ENCODE peak calls at places on chromosomes 4 and X, in seven cellular contexts. D, C, S, X, I, P and E are unnamed samples.

GRCh38 chr4:91064157-91064853 is 937.1 kb downstream of the CCSER1 start:
- DNase-seq in I (peak; percentile 77), P (peak; percentile 90), S (no peak), D (peak; percentile 33), C (no peak), X (no peak), E (no peak)

GRCh38 chrX:39456894-39457600 is 640.7 kb downstream of the BCOR start:
- DNase-seq in S (no peak), X (no peak), C (no peak), D (no peak), P (no peak), I (no peak), E (no peak)

GRCh38 chrX:47706575-47706974 is 47.6 kb upstream of the UXT start:
- DNase-seq in S (no peak), P (peak; percentile 19), D (no peak), C (no peak), X (no peak), I (peak; percentile 27), E (no peak)

GRCh38 chr4:147340111-147340510 is 140.8 kb upstream of the EDNRA start:
- DNase-seq in D (no peak), X (no peak), C (peak; percentile 16), I (peak; percentile 89), S (no peak), P (no peak), E (no peak)

GRCh38 chrX:154097003-154097596 is 417 bp downstream of the MECP2 start:
- DNase-seq in S (peak; percentile 81), D (no peak), I (peak; percentile 58), X (peak; percentile 73), C (peak; percentile 74), P (peak; percentile 87), E (no peak)

GRCh38 chrX:30308263-30309138 is 689 bp downstream of the NR0B1 start:
- DNase-seq in P (peak; percentile 82), C (peak; percentile 13), I (peak; percentile 13), S (no peak), X (no peak), D (no peak), E (no peak)

GRCh38 chr4:55609393-55609821 is 17.4 kb upstream of the PDCL2 start:
- DNase-seq in D (no peak), X (no peak), S (no peak), I (no peak), C (peak; percentile 2), P (no peak), E (no peak)

GRCh38 chr4:123386608-123387007 is 10.0 kb upstream of the SPRY1 start:
- DNase-seq in P (no peak), C (no peak), I (peak; percentile 19), X (no peak), D (no peak), S (no peak), E (no peak)

GRCh38 chr4:7620086-7620813 is 185.5 kb upstream of the PSAPL1 start:
- DNase-seq in S (no peak), P (no peak), D (no peak), I (no peak), X (no peak), C (no peak), E (no peak)

GRCh38 chr4:103054030-103054429 is 22.5 kb downstream of the SLC9B2 start:
- DNase-seq in S (no peak), P (no peak), I (no peak), C (no peak), X (no peak), D (no peak), E (no peak)

GRCh38 chrX:7024850-7025249 is 122.7 kb upstream of the STS start:
- DNase-seq in I (no peak), S (no peak), D (no peak), C (no peak), P (no peak), X (no peak), E (no peak)

GRCh38 chrX:112266136-112266535 is 183.6 kb upstream of the TRPC5 start:
- DNase-seq in P (no peak), I (no peak), S (no peak), D (no peak), X (no peak), C (no peak), E (no peak)

GRCh38 chrX:150547511-150548115 is 20.8 kb upstream of the MTM1 start:
- DNase-seq in S (peak; percentile 63), C (peak; percentile 72), D (no peak), X (peak; percentile 22), P (peak; percentile 48), I (peak; percentile 37), E (no peak)

GRCh38 chrX:63475200-63475599 is 124.1 kb upstream of the SPIN4 start:
- DNase-seq in D (no peak), S (no peak), P (no peak), C (no peak), I (peak; percentile 3), X (no peak), E (no peak)

GRCh38 chr4:7651461-7651921 is 216.8 kb upstream of the PSAPL1 start:
- DNase-seq in X (no peak), C (no peak), P (peak; percentile 47), S (no peak), I (peak; percentile 58), D (peak; percentile 74), E (no peak)

GRCh38 chr4:170089274-170089742 is 448 bp downstream of the AADAT start:
- DNase-seq in P (peak; percentile 47), X (no peak), I (peak; percentile 57), C (no peak), D (no peak), S (no peak), E (no peak)

GRCh38 chr4:62449538-62449937 is 1249.4 kb downstream of the ADGRL3 start:
- DNase-seq in X (no peak), I (no peak), P (no peak), C (no peak), S (no peak), D (no peak), E (no peak)

GRCh38 chr4:38177035-38177791 is 217.0 kb downstream of the PTTG2 start:
- DNase-seq in S (no peak), D (no peak), P (no peak), X (peak; percentile 64), I (peak; percentile 67), C (peak; percentile 51), E (peak; percentile 93)

GRCh38 chrX:118562574-118563164 is 67.1 kb downstream of the DOCK11 start:
- DNase-seq in C (no peak), I (no peak), S (no peak), D (no peak), P (no peak), X (no peak), E (no peak)

GRCh38 chr4:39029752-39030694 is 2.2 kb downstream of the TMEM156 start:
- DNase-seq in S (no peak), P (no peak), C (peak; percentile 76), I (no peak), X (no peak), D (no peak), E (no peak)

GRCh38 chr4:185039508-185040273 is 21.4 kb downstream of the HELT start:
- DNase-seq in P (peak; percentile 27), I (peak; percentile 73), X (peak; percentile 43), C (peak; percentile 74), D (no peak), S (peak; percentile 16), E (peak; percentile 39)